ENCODE peak calls at places on chromosome 5, in five cellular contexts. F is adrenal gland, Z is thoracic aorta, B is IMR-90, X is stomach. Q is an unnamed sample.

GRCh38 chr5:131355972-131356528 is 92.2 kb downstream of the CDC42SE2 start:
- DNase-seq in F (no peak), B (peak; percentile 59), X (no peak), Z (no peak), Q (no peak)

GRCh38 chr5:143065185-143065584 is 295.0 kb downstream of the ARHGAP26 start:
- DNase-seq in B (peak; percentile 88), F (peak; percentile 13), X (no peak), Z (no peak), Q (no peak)

GRCh38 chr5:120388016-120388781 is 75.9 kb upstream of the PRR16 start:
- DNase-seq in F (no peak), Z (no peak), X (no peak), B (peak; percentile 95), Q (peak; percentile 60)

GRCh38 chr5:75461679-75462078 is 49.8 kb downstream of the CERT1 start:
- DNase-seq in X (no peak), Z (no peak), B (peak; percentile 44), F (no peak), Q (no peak)

GRCh38 chr5:93601433-93602175 is 18.6 kb downstream of the NR2F1 start:
- DNase-seq in B (peak; percentile 91), F (no peak), X (no peak), Z (no peak), Q (no peak)

GRCh38 chr5:134438641-134439621 is 27.2 kb upstream of the CDKN2AIPNL start:
- DNase-seq in Z (no peak), X (peak; percentile 38), B (peak; percentile 98), F (peak; percentile 84), Q (no peak)

GRCh38 chr5:143258559-143259253 is 144.8 kb downstream of the NR3C1 start:
- DNase-seq in Z (no peak), B (peak; percentile 87), F (no peak), X (no peak), Q (no peak)

GRCh38 chr5:78467744-78468357 is 107.4 kb downstream of the SCAMP1 start:
- DNase-seq in X (no peak), F (no peak), Z (no peak), B (peak; percentile 74), Q (no peak)

GRCh38 chr5:154916874-154917273 is 21.1 kb downstream of the GEMIN5 start:
- DNase-seq in X (no peak), B (no peak), F (peak; percentile 42), Z (no peak), Q (no peak)

GRCh38 chr5:171029401-171029800 is 167.6 kb downstream of the RANBP17 start:
- DNase-seq in B (no peak), F (no peak), Z (no peak), X (no peak), Q (no peak)

GRCh38 chr5:123763201-123763600 is 251.2 kb downstream of the CSNK1G3 start:
- DNase-seq in B (no peak), F (no peak), X (no peak), Z (no peak), Q (no peak)

GRCh38 chr5:124962735-124963134 is 216.3 kb upstream of the ZNF608 start:
- DNase-seq in Z (no peak), F (no peak), B (no peak), X (no peak), Q (no peak)

GRCh38 chr5:44638286-44638869 is 170.4 kb upstream of the MRPS30 start:
- DNase-seq in F (no peak), X (no peak), B (no peak), Z (no peak), Q (no peak)

GRCh38 chr5:141742866-141743651 is 61.0 kb upstream of the ARAP3 start:
- DNase-seq in Z (no peak), B (peak; percentile 23), X (peak; percentile 28), F (peak; percentile 28), Q (peak; percentile 47)

GRCh38 chr5:38051711-38052508 is 206.4 kb upstream of the EGFLAM start:
- DNase-seq in B (no peak), Z (no peak), F (no peak), X (no peak), Q (no peak)

GRCh38 chr5:1058988-1059883 is 50.6 kb downstream of the NKD2 start:
- DNase-seq in F (no peak), X (no peak), B (no peak), Z (no peak), Q (no peak)

GRCh38 chr5:43432486-43433365 is 20.5 kb upstream of the CCL28 start:
- DNase-seq in B (peak; percentile 52), X (peak; percentile 86), F (peak; percentile 71), Z (no peak), Q (no peak)

GRCh38 chr5:52520171-52520570 is 267.5 kb upstream of the ITGA1 start:
- DNase-seq in Z (no peak), X (no peak), B (no peak), F (no peak), Q (no peak)

GRCh38 chr5:39100851-39101396 is 26.7 kb upstream of the RICTOR start:
- DNase-seq in F (no peak), Z (no peak), X (no peak), B (peak; percentile 99), Q (no peak)

GRCh38 chr5:111254613-111255012 is 30.4 kb downstream of the CAMK4 start:
- DNase-seq in X (no peak), B (peak; percentile 40), F (no peak), Z (no peak), Q (peak; percentile 81)

GRCh38 chr5:76691470-76692273 is 24.3 kb upstream of the F2R start:
- DNase-seq in F (peak; percentile 19), X (no peak), B (peak; percentile 59), Z (no peak), Q (no peak)

GRCh38 chr5:76641514-76642120 is 18.4 kb upstream of the F2RL2 start:
- DNase-seq in F (peak; percentile 82), B (peak; percentile 79), Z (no peak), X (peak; percentile 67), Q (peak; percentile 55)

GRCh38 chr5:150539206-150539605 is 31.3 kb downstream of the NDST1 start:
- DNase-seq in B (no peak), X (no peak), F (peak; percentile 66), Z (no peak), Q (no peak)

GRCh38 chr5:57779383-57780223 is 297.0 kb upstream of the ACTBL2 start:
- DNase-seq in F (peak; percentile 44), X (no peak), Z (no peak), B (peak; percentile 83), Q (peak; percentile 18)

GRCh38 chr5:14429102-14429501 is 152.5 kb upstream of the OTULINL start:
- DNase-seq in F (no peak), X (peak; percentile 41), B (no peak), Z (no peak), Q (no peak)

GRCh38 chr5:135069016-135069770 is 35.2 kb upstream of the PITX1 start:
- DNase-seq in F (no peak), Z (no peak), X (no peak), B (no peak), Q (no peak)

GRCh38 chr5:154461531-154461930 is 15.7 kb downstream of the SAP30L start:
- DNase-seq in X (no peak), B (peak; percentile 34), Z (no peak), F (no peak), Q (no peak)

GRCh38 chr5:127236254-127236653 is 54.3 kb upstream of the MEGF10 start:
- DNase-seq in B (no peak), Z (no peak), X (no peak), F (no peak), Q (no peak)

GRCh38 chr5:115456056-115456455 is 88.5 kb downstream of the FEM1C start:
- DNase-seq in F (no peak), B (no peak), X (no peak), Z (no peak), Q (no peak)

GRCh38 chr5:69335341-69335975 is 2.9 kb upstream of the CCDC125 start:
- DNase-seq in B (no peak), F (no peak), X (no peak), Z (no peak), Q (no peak)

GRCh38 chr5:73985145-73985544 is 359.1 kb downstream of the ARHGEF28 start:
- DNase-seq in B (peak; percentile 45), X (no peak), Z (no peak), F (no peak), Q (no peak)
- TF ChIP-seq CTCF in B (peak; percentile 43), X (no peak), Z (peak; percentile 9), F (peak; percentile 23), Q (no peak)

GRCh38 chr5:56432326-56432725 is 199.2 kb upstream of the ANKRD55 start:
- DNase-seq in Z (no peak), B (peak; percentile 79), X (no peak), F (no peak), Q (no peak)

GRCh38 chr5:56434986-56435385 is 201.9 kb upstream of the ANKRD55 start:
- DNase-seq in X (no peak), Z (no peak), B (no peak), F (no peak), Q (no peak)

GRCh38 chr5:56430437-56430836 is 197.3 kb upstream of the ANKRD55 start:
- DNase-seq in F (no peak), B (no peak), X (no peak), Z (no peak), Q (no peak)

GRCh38 chr5:56429110-56429561 is 196.0 kb upstream of the ANKRD55 start:
- DNase-seq in X (peak; percentile 76), Z (no peak), B (no peak), F (peak; percentile 16), Q (no peak)

GRCh38 chr5:56433039-56433438 is 199.9 kb upstream of the ANKRD55 start:
- DNase-seq in Z (no peak), F (no peak), B (no peak), X (no peak), Q (no peak)
- H3K9me3 ChIP-seq in Z (no peaks in the 10 kb centered on the region), F (no peaks in the 10 kb centered on the region), B (no peaks in the 10 kb centered on the region), X (no peaks in the 10 kb centered on the region), Q (no peaks in the 10 kb centered on the region)

DNA sequence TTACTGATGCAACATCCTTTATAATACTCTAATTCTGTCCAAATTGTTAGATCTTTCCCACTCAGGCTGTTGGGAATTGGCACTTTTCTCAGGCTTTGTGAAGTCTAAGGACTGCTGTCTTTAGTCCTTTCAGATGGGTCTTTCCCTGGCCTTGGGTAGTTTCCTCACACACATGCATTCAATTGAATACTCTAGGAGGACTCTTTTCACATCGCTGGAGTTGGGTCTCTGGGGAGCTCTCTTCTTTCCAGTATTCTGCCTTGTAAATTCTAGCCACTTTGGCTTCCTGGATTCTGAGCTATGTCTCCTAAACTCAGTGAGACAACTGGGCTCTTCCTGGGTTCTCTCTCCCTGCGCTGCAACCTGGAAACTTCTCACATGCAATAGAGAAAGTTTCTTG is 215.5 kb downstream of the SNX18 start:
- DNase-seq in X (no peak), B (no peak), F (no peak), Z (no peak), Q (no peak)
- TF ChIP-seq CTCF in X (no peak), B (no peak), F (no peak), Z (no peak), Q (no peak)

GRCh38 chr5:176996780-176997179 is 9.8 kb downstream of the UIMC1 start:
- DNase-seq in B (no peak), X (no peak), Z (no peak), F (no peak), Q (no peak)
- H3K9me3 ChIP-seq in B (peaks cover 2% of the 10 kb centered on the region), X (no peaks in the 10 kb centered on the region), Z (peaks cover 8% of the 10 kb centered on the region), F (no peaks in the 10 kb centered on the region), Q (no peaks in the 10 kb centered on the region)

GRCh38 chr5:33297760-33298216 is 143.0 kb upstream of the TARS1 start:
- DNase-seq in X (no peak), Z (no peak), F (no peak), B (no peak), Q (no peak)

GRCh38 chr5:33305530-33305929 is 135.2 kb upstream of the TARS1 start:
- DNase-seq in B (no peak), Z (no peak), X (no peak), F (no peak), Q (no peak)

GRCh38 chr5:33303696-33304095 is 137.1 kb upstream of the TARS1 start:
- DNase-seq in B (no peak), X (no peak), F (no peak), Z (no peak), Q (no peak)

GRCh38 chr5:33300209-33300742 is 140.5 kb upstream of the TARS1 start:
- DNase-seq in Z (no peak), F (no peak), B (no peak), X (no peak), Q (no peak)

GRCh38 chr5:33299621-33300208 is 141.1 kb upstream of the TARS1 start:
- DNase-seq in B (peak; percentile 71), Z (no peak), F (peak; percentile 25), X (no peak), Q (no peak)
- TF ChIP-seq CTCF in B (peak; percentile 56), Z (peak; percentile 36), F (peak; percentile 56), X (no peak), Q (peak; percentile 38)